ENCODE peak calls at places on chromosome 15, in five cellular contexts. V is naive B cell, G is hippocampal formation, C is ELR, O is heart left ventricle. Q is an unnamed sample.

GRCh38 chr15:55694652-55695150 is 48.3 kb downstream of the PRTG start:
- DNase-seq in G (no peak), V (no peak), C (peak; percentile 28), O (no peak), Q (peak; percentile 75)

GRCh38 chr15:68583936-68584703 is 5.3 kb downstream of the CORO2B start:
- DNase-seq in C (no peak), O (peak; percentile 48), G (no peak), V (no peak), Q (no peak)

GRCh38 chr15:69857686-69858391 is 239.9 kb downstream of the TLE3 start:
- DNase-seq in C (no peak), G (no peak), O (no peak), V (no peak), Q (no peak)

GRCh38 chr15:80550910-80551265 is 144.2 kb upstream of the ABHD17C start:
- DNase-seq in G (no peak), V (no peak), C (peak; percentile 56), O (no peak), Q (peak; percentile 58)

GRCh38 chr15:77181305-77182074 is 110.6 kb upstream of the TSPAN3 start:
- DNase-seq in C (no peak), O (no peak), V (peak; percentile 65), G (no peak), Q (no peak)

GRCh38 chr15:40955930-40956542 is 2.8 kb downstream of the CHAC1 start:
- DNase-seq in O (peak; percentile 40), V (no peak), G (no peak), C (no peak), Q (no peak)

GRCh38 chr15:27124287-27124830 is 153.4 kb downstream of the GABRG3 start:
- DNase-seq in V (no peak), C (no peak), G (no peak), O (no peak), Q (no peak)

GRCh38 chr15:71288348-71288955 is 173.2 kb downstream of the THSD4 start:
- DNase-seq in C (peak; percentile 62), V (no peak), G (no peak), O (no peak), Q (no peak)

GRCh38 chr15:55507567-55507966 is 467 bp downstream of the DNAAF4 start:
- DNase-seq in C (no peak), V (no peak), O (no peak), G (no peak), Q (no peak)

GRCh38 chr15:66130496-66131014 is 123.0 kb downstream of the MEGF11 start:
- DNase-seq in O (no peak), V (no peak), C (peak; percentile 4), G (no peak), Q (no peak)

GRCh38 chr15:31528846-31529245 is 202.2 kb downstream of the KLF13 start:
- DNase-seq in V (no peak), O (no peak), C (no peak), G (peak; percentile 11), Q (no peak)

GRCh38 chr15:31399544-31400171 is 73.0 kb downstream of the KLF13 start:
- DNase-seq in V (no peak), G (no peak), C (peak; percentile 37), O (no peak), Q (peak; percentile 41)

GRCh38 chr15:31270767-31271166 is 55.9 kb upstream of the KLF13 start:
- DNase-seq in G (no peak), C (peak; percentile 2), V (no peak), O (no peak), Q (no peak)

GRCh38 chr15:44082558-44083151 is 112.4 kb downstream of the FRMD5 start:
- DNase-seq in O (no peak), C (no peak), G (no peak), V (no peak), Q (no peak)

GRCh38 chr15:77759896-77760592 is 127.3 kb upstream of the LINGO1 start:
- DNase-seq in O (no peak), G (no peak), V (no peak), C (no peak), Q (peak; percentile 20)

GRCh38 chr15:51494411-51495314 is 127.9 kb downstream of the DMXL2 start:
- DNase-seq in V (no peak), C (peak; percentile 81), G (no peak), O (no peak), Q (peak; percentile 3)